ENCODE peak calls at places on chromosome 2, in eight cellular contexts. One of them, this sample, is unnamed.

GRCh38 chr2:174341995-174342571 is 7.3 kb downstream of the SP9 start:
- DNase-seq in AG10803: no peak
- DNase-seq in cardiac muscle cell: no peak
- DNase-seq in osteoblast: peak
- DNase-seq in colonic mucosa: no peak
- DNase-seq in astrocyte of the spinal cord: no peak
- DNase-seq in H7: peak
- DNase-seq in cardiac fibroblast: no peak
- DNase-seq in this sample: peak

GRCh38 chr2:72788756-72789155 is 37.1 kb downstream of the EXOC6B start:
- DNase-seq in H7: no peak
- DNase-seq in colonic mucosa: no peak
- DNase-seq in cardiac fibroblast: peak
- DNase-seq in AG10803: peak
- DNase-seq in cardiac muscle cell: no peak
- DNase-seq in astrocyte of the spinal cord: peak
- DNase-seq in osteoblast: peak
- DNase-seq in this sample: no peak

GRCh38 chr2:84492571-84492970 is 23.7 kb upstream of the DNAH6 start:
- DNase-seq in cardiac fibroblast: no peak
- DNase-seq in H7: no peak
- DNase-seq in colonic mucosa: no peak
- DNase-seq in astrocyte of the spinal cord: no peak
- DNase-seq in AG10803: peak
- DNase-seq in cardiac muscle cell: no peak
- DNase-seq in osteoblast: no peak
- DNase-seq in this sample: no peak

GRCh38 chr2:206392118-206392517 is 51.2 kb upstream of the ADAM23 start:
- DNase-seq in cardiac fibroblast: peak
- DNase-seq in cardiac muscle cell: peak
- DNase-seq in osteoblast: peak
- DNase-seq in astrocyte of the spinal cord: peak
- DNase-seq in H7: peak
- DNase-seq in AG10803: peak
- DNase-seq in colonic mucosa: no peak
- DNase-seq in this sample: no peak

GRCh38 chr2:98944786-98945185 is 8.8 kb upstream of the CRACDL start:
- DNase-seq in H7: no peak
- DNase-seq in AG10803: peak
- DNase-seq in cardiac muscle cell: no peak
- DNase-seq in astrocyte of the spinal cord: peak
- DNase-seq in cardiac fibroblast: peak
- DNase-seq in colonic mucosa: no peak
- DNase-seq in osteoblast: peak
- DNase-seq in this sample: no peak

GRCh38 chr2:64696631-64697030 is 42.9 kb upstream of the SERTAD2 start:
- DNase-seq in H7: no peak
- DNase-seq in astrocyte of the spinal cord: no peak
- DNase-seq in AG10803: no peak
- DNase-seq in cardiac muscle cell: no peak
- DNase-seq in colonic mucosa: no peak
- DNase-seq in cardiac fibroblast: no peak
- DNase-seq in osteoblast: no peak
- DNase-seq in this sample: no peak

GRCh38 chr2:54666741-54667639 is 56.5 kb upstream of the EML6 start:
- DNase-seq in AG10803: no peak
- DNase-seq in cardiac fibroblast: peak
- DNase-seq in colonic mucosa: no peak
- DNase-seq in cardiac muscle cell: no peak
- DNase-seq in H7: no peak
- DNase-seq in astrocyte of the spinal cord: no peak
- DNase-seq in osteoblast: no peak
- DNase-seq in this sample: peak

GRCh38 chr2:223041527-223042109 is 10.4 kb upstream of the KCNE4 start:
- DNase-seq in colonic mucosa: peak
- DNase-seq in H7: no peak
- DNase-seq in cardiac muscle cell: no peak
- DNase-seq in AG10803: peak
- DNase-seq in osteoblast: peak
- DNase-seq in cardiac fibroblast: peak
- DNase-seq in astrocyte of the spinal cord: peak
- DNase-seq in this sample: peak

GRCh38 chr2:25586726-25587144 is 86.6 kb downstream of the DTNB start:
- DNase-seq in cardiac fibroblast: no peak
- DNase-seq in AG10803: peak
- DNase-seq in cardiac muscle cell: no peak
- DNase-seq in osteoblast: no peak
- DNase-seq in astrocyte of the spinal cord: peak
- DNase-seq in H7: peak
- DNase-seq in colonic mucosa: no peak
- DNase-seq in this sample: no peak

GRCh38 chr2:217986256-217986961 is 16.4 kb downstream of the TNS1 start:
- DNase-seq in colonic mucosa: no peak
- DNase-seq in AG10803: no peak
- DNase-seq in osteoblast: no peak
- DNase-seq in astrocyte of the spinal cord: no peak
- DNase-seq in cardiac muscle cell: no peak
- DNase-seq in H7: no peak
- DNase-seq in cardiac fibroblast: no peak
- DNase-seq in this sample: no peak

GRCh38 chr2:127968610-127969339 is 59.1 kb downstream of the SAP130 start:
- DNase-seq in osteoblast: no peak
- DNase-seq in astrocyte of the spinal cord: no peak
- DNase-seq in cardiac muscle cell: no peak
- DNase-seq in AG10803: peak
- DNase-seq in H7: no peak
- DNase-seq in cardiac fibroblast: no peak
- DNase-seq in colonic mucosa: no peak
- DNase-seq in this sample: no peak

GRCh38 chr2:65576861-65577601 is 144.6 kb upstream of the SPRED2 start:
- DNase-seq in astrocyte of the spinal cord: peak
- DNase-seq in colonic mucosa: no peak
- DNase-seq in AG10803: peak
- DNase-seq in cardiac fibroblast: peak
- DNase-seq in osteoblast: peak
- DNase-seq in H7: no peak
- DNase-seq in cardiac muscle cell: no peak
- DNase-seq in this sample: no peak

GRCh38 chr2:8148260-8148880 is 533.5 kb upstream of the ID2 start:
- DNase-seq in astrocyte of the spinal cord: peak
- DNase-seq in AG10803: peak
- DNase-seq in osteoblast: peak
- DNase-seq in colonic mucosa: peak
- DNase-seq in cardiac muscle cell: no peak
- DNase-seq in H7: no peak
- DNase-seq in cardiac fibroblast: peak
- DNase-seq in this sample: no peak

GRCh38 chr2:20560011-20560410 is 90.9 kb downstream of the HS1BP3 start:
- DNase-seq in H7: no peak
- DNase-seq in AG10803: no peak
- DNase-seq in cardiac muscle cell: no peak
- DNase-seq in osteoblast: peak
- DNase-seq in cardiac fibroblast: no peak
- DNase-seq in colonic mucosa: no peak
- DNase-seq in astrocyte of the spinal cord: no peak
- DNase-seq in this sample: no peak

GRCh38 chr2:178397002-178397605 is 53.9 kb downstream of the PRKRA start:
- DNase-seq in osteoblast: no peak
- DNase-seq in astrocyte of the spinal cord: peak
- DNase-seq in cardiac muscle cell: peak
- DNase-seq in cardiac fibroblast: peak
- DNase-seq in H7: peak
- DNase-seq in colonic mucosa: no peak
- DNase-seq in AG10803: peak
- DNase-seq in this sample: no peak

GRCh38 chr2:88671786-88672427 is 19.6 kb upstream of the RPIA start:
- DNase-seq in osteoblast: peak
- DNase-seq in AG10803: peak
- DNase-seq in colonic mucosa: no peak
- DNase-seq in cardiac fibroblast: peak
- DNase-seq in cardiac muscle cell: peak
- DNase-seq in H7: no peak
- DNase-seq in astrocyte of the spinal cord: peak
- DNase-seq in this sample: no peak

GRCh38 chr2:63776382-63776781 is 65.3 kb upstream of the UGP2 start:
- DNase-seq in colonic mucosa: peak
- DNase-seq in AG10803: no peak
- DNase-seq in H7: no peak
- DNase-seq in cardiac fibroblast: no peak
- DNase-seq in astrocyte of the spinal cord: no peak
- DNase-seq in cardiac muscle cell: no peak
- DNase-seq in osteoblast: no peak
- DNase-seq in this sample: no peak

GRCh38 chr2:74345272-74345943 is 2.2 kb upstream of the SLC4A5 start:
- DNase-seq in cardiac fibroblast: no peak
- DNase-seq in astrocyte of the spinal cord: no peak
- DNase-seq in osteoblast: no peak
- DNase-seq in AG10803: no peak
- DNase-seq in colonic mucosa: no peak
- DNase-seq in H7: no peak
- DNase-seq in cardiac muscle cell: no peak
- DNase-seq in this sample: no peak

GRCh38 chr2:50772607-50773006 is 259.3 kb downstream of the NRXN1 start:
- DNase-seq in colonic mucosa: no peak
- DNase-seq in cardiac muscle cell: no peak
- DNase-seq in H7: no peak
- DNase-seq in osteoblast: no peak
- DNase-seq in cardiac fibroblast: no peak
- DNase-seq in astrocyte of the spinal cord: no peak
- DNase-seq in AG10803: no peak
- DNase-seq in this sample: no peak

GRCh38 chr2:46700435-46700834 is 215.2 kb downstream of the MCFD2 start:
- DNase-seq in colonic mucosa: no peak
- DNase-seq in cardiac muscle cell: no peak
- DNase-seq in osteoblast: no peak
- DNase-seq in cardiac fibroblast: no peak
- DNase-seq in H7: no peak
- DNase-seq in astrocyte of the spinal cord: no peak
- DNase-seq in AG10803: no peak
- DNase-seq in this sample: no peak
- H3K4me3 ChIP-seq in colonic mucosa: peak
- H3K4me3 ChIP-seq in cardiac muscle cell: peak
- H3K4me3 ChIP-seq in osteoblast: peak
- H3K4me3 ChIP-seq in cardiac fibroblast: peak
- H3K4me3 ChIP-seq in H7: peak
- H3K4me3 ChIP-seq in astrocyte of the spinal cord: peak
- H3K4me3 ChIP-seq in AG10803: peak
- H3K4me3 ChIP-seq in this sample: no peak

GRCh38 chr2:237636578-237636977 is 9.2 kb downstream of the LRRFIP1 start:
- DNase-seq in colonic mucosa: no peak
- DNase-seq in astrocyte of the spinal cord: no peak
- DNase-seq in AG10803: no peak
- DNase-seq in cardiac fibroblast: no peak
- DNase-seq in H7: no peak
- DNase-seq in cardiac muscle cell: no peak
- DNase-seq in osteoblast: no peak
- DNase-seq in this sample: no peak
- H3K4me3 ChIP-seq in colonic mucosa: no peak
- H3K4me3 ChIP-seq in astrocyte of the spinal cord: no peak
- H3K4me3 ChIP-seq in AG10803: no peak
- H3K4me3 ChIP-seq in cardiac fibroblast: no peak
- H3K4me3 ChIP-seq in H7: no peak
- H3K4me3 ChIP-seq in cardiac muscle cell: no peak
- H3K4me3 ChIP-seq in osteoblast: no peak
- H3K4me3 ChIP-seq in this sample: no peak

DNA sequence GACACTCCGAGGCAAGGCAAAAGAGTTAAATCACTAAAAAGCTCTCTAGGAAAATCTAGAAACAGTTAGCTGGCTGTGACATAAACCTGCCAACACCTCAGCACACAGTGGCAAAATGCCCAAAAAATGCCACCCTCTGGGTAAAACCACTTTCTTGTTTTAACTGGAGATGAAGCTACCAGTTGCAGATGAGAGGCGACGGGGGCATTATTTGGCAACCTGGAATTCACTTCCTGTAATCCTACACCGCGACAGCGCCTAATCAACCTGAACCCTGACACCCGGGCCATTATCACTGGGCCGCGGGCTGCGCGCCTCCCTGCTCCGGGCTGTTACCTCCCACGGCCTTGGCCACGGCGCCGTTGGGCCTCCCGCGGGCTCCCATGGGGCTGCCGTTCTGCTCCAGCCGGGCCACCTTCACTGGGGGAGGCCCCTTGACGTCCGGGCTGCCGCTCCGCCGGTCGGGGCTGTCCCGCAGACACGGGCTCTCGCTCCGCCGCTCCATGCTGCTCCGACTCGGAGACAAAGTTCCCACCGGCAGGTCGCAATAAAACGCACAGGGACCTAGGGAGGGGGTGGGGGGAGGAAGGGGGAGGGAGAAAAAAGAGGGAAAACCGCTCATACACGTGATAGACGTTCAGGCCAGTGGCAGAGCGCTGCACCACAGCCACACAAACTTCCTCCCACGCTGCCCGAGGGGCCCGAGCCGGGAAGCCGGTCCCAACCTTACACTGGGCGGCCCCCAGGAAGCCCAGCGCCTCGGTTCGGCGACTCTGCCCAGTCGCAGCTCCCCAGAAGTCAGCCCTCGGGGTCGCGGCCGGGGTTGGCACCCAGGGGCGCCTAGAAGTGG is 2.0 kb downstream of the SATB2 start:
- DNase-seq in H7: peak
- DNase-seq in AG10803: peak
- DNase-seq in colonic mucosa: peak
- DNase-seq in osteoblast: peak
- DNase-seq in cardiac fibroblast: peak
- DNase-seq in astrocyte of the spinal cord: no peak
- DNase-seq in cardiac muscle cell: peak
- DNase-seq in this sample: peak
- H3K4me3 ChIP-seq in H7: peak
- H3K4me3 ChIP-seq in AG10803: peak
- H3K4me3 ChIP-seq in colonic mucosa: peak
- H3K4me3 ChIP-seq in osteoblast: peak
- H3K4me3 ChIP-seq in cardiac fibroblast: peak
- H3K4me3 ChIP-seq in astrocyte of the spinal cord: peak
- H3K4me3 ChIP-seq in cardiac muscle cell: peak
- H3K4me3 ChIP-seq in this sample: peak

DNA sequence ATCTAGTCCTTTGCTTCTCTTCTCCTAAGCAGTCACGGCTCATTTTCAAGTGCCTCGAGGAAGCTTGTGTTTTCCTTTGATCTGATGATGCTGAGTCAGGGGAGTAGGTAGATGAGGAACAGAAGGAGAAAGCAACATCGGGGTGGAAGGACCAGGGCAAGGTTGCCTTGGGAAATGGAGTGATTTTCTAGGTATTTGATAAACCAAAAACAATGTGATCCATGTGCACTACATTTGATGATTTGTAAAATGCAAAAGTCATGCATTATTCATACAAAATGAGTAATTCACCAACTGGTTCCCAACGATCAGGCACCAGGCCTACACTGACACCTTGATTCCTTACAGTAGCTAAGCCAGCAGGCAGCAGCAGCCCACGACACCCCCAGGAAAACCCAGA is 205.3 kb downstream of the ANAPC1 start:
- DNase-seq in astrocyte of the spinal cord: peak
- DNase-seq in H7: no peak
- DNase-seq in osteoblast: peak
- DNase-seq in AG10803: no peak
- DNase-seq in colonic mucosa: no peak
- DNase-seq in cardiac muscle cell: no peak
- DNase-seq in cardiac fibroblast: no peak
- DNase-seq in this sample: no peak
- H3K4me3 ChIP-seq in astrocyte of the spinal cord: no peak
- H3K4me3 ChIP-seq in H7: no peak
- H3K4me3 ChIP-seq in osteoblast: no peak
- H3K4me3 ChIP-seq in AG10803: no peak
- H3K4me3 ChIP-seq in colonic mucosa: no peak
- H3K4me3 ChIP-seq in cardiac muscle cell: no peak
- H3K4me3 ChIP-seq in cardiac fibroblast: no peak
- H3K4me3 ChIP-seq in this sample: no peak

GRCh38 chr2:1817256-1818127 is 73.2 kb upstream of the PXDN start:
- DNase-seq in H7: peak
- DNase-seq in cardiac fibroblast: peak
- DNase-seq in AG10803: peak
- DNase-seq in colonic mucosa: peak
- DNase-seq in astrocyte of the spinal cord: peak
- DNase-seq in osteoblast: peak
- DNase-seq in cardiac muscle cell: peak
- DNase-seq in this sample: peak
- H3K4me3 ChIP-seq in H7: no peak
- H3K4me3 ChIP-seq in cardiac fibroblast: no peak
- H3K4me3 ChIP-seq in AG10803: no peak
- H3K4me3 ChIP-seq in colonic mucosa: no peak
- H3K4me3 ChIP-seq in astrocyte of the spinal cord: no peak
- H3K4me3 ChIP-seq in osteoblast: peak
- H3K4me3 ChIP-seq in cardiac muscle cell: no peak
- H3K4me3 ChIP-seq in this sample: no peak

This sample was measured in mucosa of descending colon.